ENCODE peak calls at places on chromosomes 2 and 18, in seven cellular contexts. One of them, this sample, is unnamed.
A peak's percentile ranks its signal among the peaks of the same experiment; 100 is the strongest.

GRCh38 chr18:41499345-41499744 is 455.7 kb upstream of the PIK3C3 start:
- DNase-seq in H9: no peak
- DNase-seq in IMR-90: no peak
- DNase-seq in mesendoderm: no peak
- DNase-seq in mesenchymal stem cell: no peak
- DNase-seq in H1: no peak
- DNase-seq in trophoblast cell: no peak
- DNase-seq in this sample: no peak

GRCh38 chr2:43317194-43317593 is 90.8 kb upstream of the ZFP36L2 start:
- DNase-seq in H9: no peak
- DNase-seq in IMR-90: no peak
- DNase-seq in mesendoderm: no peak
- DNase-seq in mesenchymal stem cell: no peak
- DNase-seq in H1: no peak
- DNase-seq in trophoblast cell: no peak
- DNase-seq in this sample: no peak

GRCh38 chr2:6800553-6800952 is 65.2 kb downstream of the CMPK2 start:
- DNase-seq in H9: no peak
- DNase-seq in IMR-90: peak; percentile 54
- DNase-seq in mesendoderm: no peak
- DNase-seq in mesenchymal stem cell: peak; percentile 62
- DNase-seq in H1: no peak
- DNase-seq in trophoblast cell: no peak
- DNase-seq in this sample: no peak

GRCh38 chr2:240392948-240393830 is 42.3 kb upstream of the GPC1 start:
- DNase-seq in H9: peak; percentile 15
- DNase-seq in IMR-90: no peak
- DNase-seq in mesendoderm: no peak
- DNase-seq in mesenchymal stem cell: no peak
- DNase-seq in H1: no peak
- DNase-seq in trophoblast cell: no peak
- DNase-seq in this sample: no peak

GRCh38 chr2:240217431-240218301 is 77.2 kb upstream of the OTOS start:
- DNase-seq in H9: peak; percentile 71
- DNase-seq in IMR-90: no peak
- DNase-seq in mesendoderm: no peak
- DNase-seq in mesenchymal stem cell: no peak
- DNase-seq in H1: peak; percentile 47
- DNase-seq in trophoblast cell: no peak
- DNase-seq in this sample: no peak

GRCh38 chr2:111634995-111635538 is 248.9 kb downstream of the ANAPC1 start:
- DNase-seq in H9: no peak
- DNase-seq in IMR-90: no peak
- DNase-seq in mesendoderm: no peak
- DNase-seq in mesenchymal stem cell: peak; percentile 22
- DNase-seq in H1: no peak
- DNase-seq in trophoblast cell: no peak
- DNase-seq in this sample: no peak

GRCh38 chr18:61735564-61736102 is 157.2 kb downstream of the RNF152 start:
- DNase-seq in H9: no peak
- DNase-seq in IMR-90: no peak
- DNase-seq in mesendoderm: no peak
- DNase-seq in mesenchymal stem cell: no peak
- DNase-seq in H1: no peak
- DNase-seq in trophoblast cell: no peak
- DNase-seq in this sample: no peak

GRCh38 chr2:168583710-168584521 is 127.8 kb downstream of the CERS6 start:
- DNase-seq in H9: no peak
- DNase-seq in IMR-90: peak; percentile 67
- DNase-seq in mesendoderm: no peak
- DNase-seq in mesenchymal stem cell: peak; percentile 36
- DNase-seq in H1: no peak
- DNase-seq in trophoblast cell: no peak
- DNase-seq in this sample: no peak

GRCh38 chr18:74496508-74497307 is 545 bp downstream of the CNDP2 start:
- DNase-seq in H9: peak; percentile 58
- DNase-seq in IMR-90: peak; percentile 42
- DNase-seq in mesendoderm: peak; percentile 69
- DNase-seq in mesenchymal stem cell: peak; percentile 76
- DNase-seq in H1: no peak
- DNase-seq in trophoblast cell: peak; percentile 43
- DNase-seq in this sample: no peak

DNA sequence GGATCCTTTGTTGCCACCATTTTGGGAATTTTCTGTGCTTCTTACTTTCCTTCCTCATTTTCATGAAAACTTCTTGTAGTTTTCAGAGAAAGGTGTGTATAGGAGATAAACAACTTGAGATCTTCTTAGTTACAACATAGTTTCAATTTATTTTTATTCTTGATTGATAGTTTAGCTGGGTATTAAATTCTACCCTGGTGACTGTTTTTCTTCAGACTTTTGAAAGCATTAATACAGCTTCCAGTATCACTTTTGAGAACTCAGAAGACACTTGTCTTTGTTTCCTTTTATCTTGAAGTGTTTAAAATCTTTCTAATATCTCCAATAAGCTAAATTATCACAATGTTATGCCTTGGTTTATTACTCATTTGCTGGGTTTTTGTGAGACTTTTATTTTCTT is 167.5 kb upstream of the DPP10 start:
- DNase-seq in H9: no peak
- DNase-seq in IMR-90: no peak
- DNase-seq in mesendoderm: no peak
- DNase-seq in mesenchymal stem cell: no peak
- DNase-seq in H1: no peak
- DNase-seq in trophoblast cell: no peak
- DNase-seq in this sample: no peak
- H3K4ac ChIP-seq in H9: no peak overlapping the region
- H3K4ac ChIP-seq in IMR-90: no peak overlapping the region
- H3K4ac ChIP-seq in mesendoderm: no peak overlapping the region
- H3K4ac ChIP-seq in mesenchymal stem cell: no peak overlapping the region
- H3K4ac ChIP-seq in H1: no peak overlapping the region
- H3K4ac ChIP-seq in trophoblast cell: no peak overlapping the region
- H3K4ac ChIP-seq in this sample: no peak overlapping the region

GRCh38 chr2:219175928-219176817 is 552 bp downstream of the CNPPD1 start:
- DNase-seq in H9: peak; percentile 39
- DNase-seq in IMR-90: peak; percentile 26
- DNase-seq in mesendoderm: peak; percentile 70
- DNase-seq in mesenchymal stem cell: peak; percentile 62
- DNase-seq in H1: no peak
- DNase-seq in trophoblast cell: peak; percentile 33
- DNase-seq in this sample: peak; percentile 59

GRCh38 chr2:219176818-219177593 is at the start of gene CNPPD1:
- DNase-seq in H9: peak; percentile 86
- DNase-seq in IMR-90: peak; percentile 65
- DNase-seq in mesendoderm: peak; percentile 88
- DNase-seq in mesenchymal stem cell: peak; percentile 84
- DNase-seq in H1: peak; percentile 84
- DNase-seq in trophoblast cell: peak; percentile 76
- DNase-seq in this sample: peak; percentile 74

GRCh38 chr2:219174146-219174545 is 2.6 kb downstream of the CNPPD1 start:
- DNase-seq in H9: no peak
- DNase-seq in IMR-90: no peak
- DNase-seq in mesendoderm: no peak
- DNase-seq in mesenchymal stem cell: no peak
- DNase-seq in H1: no peak
- DNase-seq in trophoblast cell: no peak
- DNase-seq in this sample: no peak

GRCh38 chr2:219174801-219175200 is 1.9 kb downstream of the CNPPD1 start:
- DNase-seq in H9: no peak
- DNase-seq in IMR-90: no peak
- DNase-seq in mesendoderm: no peak
- DNase-seq in mesenchymal stem cell: no peak
- DNase-seq in H1: no peak
- DNase-seq in trophoblast cell: no peak
- DNase-seq in this sample: no peak

DNA sequence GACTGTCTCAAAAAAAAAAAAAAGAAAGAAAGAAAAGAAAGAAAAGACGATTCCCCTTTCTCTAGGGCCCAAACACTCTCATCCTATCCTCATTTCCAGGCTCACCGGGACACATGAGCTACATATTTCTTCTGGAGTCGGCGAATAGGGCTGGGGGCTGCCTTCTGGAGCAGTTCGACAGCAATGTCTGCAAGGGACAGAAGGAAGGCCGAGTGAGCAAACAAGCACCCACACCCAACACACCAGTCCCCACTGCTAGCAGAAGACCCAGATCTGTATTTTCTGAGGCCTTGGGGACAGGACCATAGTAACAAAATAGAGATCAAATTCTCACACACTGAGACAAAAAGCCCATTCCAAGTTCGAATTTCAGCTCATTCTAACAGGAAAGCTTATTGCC is 1.2 kb downstream of the CNPPD1 start:
- DNase-seq in H9: no peak
- DNase-seq in IMR-90: no peak
- DNase-seq in mesendoderm: no peak
- DNase-seq in mesenchymal stem cell: no peak
- DNase-seq in H1: no peak
- DNase-seq in trophoblast cell: no peak
- DNase-seq in this sample: no peak
- H3K27ac ChIP-seq in H9: no peak overlapping the region
- H3K27ac ChIP-seq in IMR-90: no peak overlapping the region
- H3K27ac ChIP-seq in mesendoderm: no peak overlapping the region
- H3K27ac ChIP-seq in mesenchymal stem cell: no peak overlapping the region
- H3K27ac ChIP-seq in H1: no peak overlapping the region
- H3K27ac ChIP-seq in trophoblast cell: no peak overlapping the region
- H3K27ac ChIP-seq in this sample: no peak overlapping the region

GRCh38 chr2:57782587-57782986 is 264.0 kb upstream of the VRK2 start:
- DNase-seq in H9: no peak
- DNase-seq in IMR-90: no peak
- DNase-seq in mesendoderm: no peak
- DNase-seq in mesenchymal stem cell: no peak
- DNase-seq in H1: no peak
- DNase-seq in trophoblast cell: no peak
- DNase-seq in this sample: no peak

DNA sequence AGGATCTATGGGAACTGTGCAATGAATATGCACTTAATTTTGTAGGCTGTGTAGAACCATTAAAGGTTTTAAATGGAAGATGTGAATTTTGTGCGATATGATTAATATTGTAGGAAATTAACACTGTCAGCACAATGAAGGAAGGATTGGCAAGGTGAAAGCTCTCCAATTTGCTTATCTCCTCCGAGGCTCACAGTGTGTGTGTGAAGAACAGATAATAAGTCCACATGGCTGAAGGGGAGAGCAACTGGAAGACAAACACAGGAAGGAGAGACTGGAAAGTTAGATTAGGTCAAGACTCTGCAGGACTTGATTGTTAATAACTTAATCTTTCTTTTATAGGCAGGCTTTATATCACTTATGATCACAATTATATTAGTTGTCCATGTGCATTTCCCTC is 269.7 kb upstream of the VRK2 start:
- DNase-seq in H9: no peak
- DNase-seq in IMR-90: no peak
- DNase-seq in mesendoderm: peak; percentile 50
- DNase-seq in mesenchymal stem cell: no peak
- DNase-seq in H1: no peak
- DNase-seq in trophoblast cell: no peak
- DNase-seq in this sample: no peak
- H3K4ac ChIP-seq in H9: no peak overlapping the region
- H3K4ac ChIP-seq in IMR-90: no peak overlapping the region
- H3K4ac ChIP-seq in mesendoderm: no peak overlapping the region
- H3K4ac ChIP-seq in mesenchymal stem cell: no peak overlapping the region
- H3K4ac ChIP-seq in H1: no peak overlapping the region
- H3K4ac ChIP-seq in trophoblast cell: no peak overlapping the region
- H3K4ac ChIP-seq in this sample: no peak overlapping the region

GRCh38 chr2:101793277-101793969 is 95.9 kb downstream of the MAP4K4 start:
- DNase-seq in H9: peak; percentile 81
- DNase-seq in IMR-90: no peak
- DNase-seq in mesendoderm: peak; percentile 83
- DNase-seq in mesenchymal stem cell: no peak
- DNase-seq in H1: no peak
- DNase-seq in trophoblast cell: no peak
- DNase-seq in this sample: peak; percentile 29
- H3K27ac ChIP-seq in H9: no peak overlapping the region
- H3K27ac ChIP-seq in IMR-90: no peak overlapping the region
- H3K27ac ChIP-seq in mesendoderm: no peak overlapping the region
- H3K27ac ChIP-seq in mesenchymal stem cell: no peak overlapping the region
- H3K27ac ChIP-seq in H1: no peak overlapping the region
- H3K27ac ChIP-seq in trophoblast cell: no peak overlapping the region
- H3K27ac ChIP-seq in this sample: peak overlapping the region; percentile 5

DNA sequence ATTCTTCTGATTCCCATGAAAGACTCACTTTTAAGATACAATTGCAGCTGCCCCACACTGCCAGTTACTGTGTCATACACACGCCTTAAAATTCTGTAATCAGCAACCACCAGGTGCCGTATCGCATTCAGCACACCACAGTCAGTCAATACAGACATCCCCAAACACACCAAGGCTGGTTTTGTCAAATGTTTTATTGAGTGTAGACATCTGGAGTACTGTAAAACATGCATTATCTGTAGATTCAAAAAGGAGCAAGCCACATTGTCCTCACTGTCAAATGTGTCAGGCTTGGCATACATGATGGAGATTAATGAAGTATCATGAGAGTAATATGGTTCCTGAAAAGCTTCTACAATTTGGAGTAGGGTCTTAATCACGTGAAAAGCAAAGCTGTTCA is 109.7 kb upstream of the SP3 start:
- DNase-seq in H9: no peak
- DNase-seq in IMR-90: no peak
- DNase-seq in mesendoderm: no peak
- DNase-seq in mesenchymal stem cell: no peak
- DNase-seq in H1: no peak
- DNase-seq in trophoblast cell: no peak
- DNase-seq in this sample: no peak
- H3K4ac ChIP-seq in H9: no peak overlapping the region
- H3K4ac ChIP-seq in IMR-90: no peak overlapping the region
- H3K4ac ChIP-seq in mesendoderm: no peak overlapping the region
- H3K4ac ChIP-seq in mesenchymal stem cell: no peak overlapping the region
- H3K4ac ChIP-seq in H1: no peak overlapping the region
- H3K4ac ChIP-seq in trophoblast cell: no peak overlapping the region
- H3K4ac ChIP-seq in this sample: no peak overlapping the region

GRCh38 chr2:127389778-127390435 is 2.1 kb upstream of the MAP3K2 start:
- DNase-seq in H9: no peak
- DNase-seq in IMR-90: no peak
- DNase-seq in mesendoderm: no peak
- DNase-seq in mesenchymal stem cell: no peak
- DNase-seq in H1: no peak
- DNase-seq in trophoblast cell: no peak
- DNase-seq in this sample: no peak
- H3K27ac ChIP-seq in H9: no peak overlapping the region
- H3K27ac ChIP-seq in IMR-90: no peak overlapping the region
- H3K27ac ChIP-seq in mesendoderm: no peak overlapping the region
- H3K27ac ChIP-seq in mesenchymal stem cell: no peak overlapping the region
- H3K27ac ChIP-seq in H1: no peak overlapping the region
- H3K27ac ChIP-seq in trophoblast cell: no peak overlapping the region
- H3K27ac ChIP-seq in this sample: no peak overlapping the region

DNA sequence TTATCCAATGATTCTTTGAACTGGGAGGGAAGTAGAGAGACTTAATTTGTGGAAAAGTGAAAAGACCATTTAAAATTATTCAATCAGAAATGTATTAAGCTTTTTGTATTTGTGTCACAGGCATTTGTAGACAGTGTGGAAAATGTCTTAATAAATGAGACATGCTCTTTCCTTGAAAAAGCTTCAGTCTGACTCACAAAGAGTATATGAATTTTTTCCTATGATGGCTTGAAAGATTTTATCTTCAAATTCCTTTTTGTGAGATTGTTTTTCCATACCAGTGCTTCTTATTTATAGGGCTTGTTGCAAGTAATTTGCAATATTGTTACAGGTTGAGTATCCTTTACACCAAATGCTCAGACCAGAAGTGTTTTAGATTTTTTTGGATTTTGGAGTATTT is 39.5 kb downstream of the STON1 start:
- DNase-seq in H9: no peak
- DNase-seq in IMR-90: no peak
- DNase-seq in mesendoderm: no peak
- DNase-seq in mesenchymal stem cell: no peak
- DNase-seq in H1: no peak
- DNase-seq in trophoblast cell: no peak
- DNase-seq in this sample: no peak
- H3K4ac ChIP-seq in H9: no peak overlapping the region
- H3K4ac ChIP-seq in IMR-90: no peak overlapping the region
- H3K4ac ChIP-seq in mesendoderm: no peak overlapping the region
- H3K4ac ChIP-seq in mesenchymal stem cell: no peak overlapping the region
- H3K4ac ChIP-seq in H1: no peak overlapping the region
- H3K4ac ChIP-seq in trophoblast cell: no peak overlapping the region
- H3K4ac ChIP-seq in this sample: no peak overlapping the region